ENCODE peak calls at places on chromosomes 12 and 14, in seven cellular contexts. Z is HCT116, F is GM12878, U is K562, E is SK-N-SH, X is H1, W is HepG2. P is an unnamed sample.

GRCh38 chr14:106308839-106309389 is 782.5 kb downstream of the TMEM121 start:
- DNase-seq in F (peak; percentile 83), E (peak; percentile 47), U (peak; percentile 59), X (peak; percentile 63), W (peak; percentile 35), Z (no peak), P (no peak)

GRCh38 chr14:40317690-40318089 is 885.5 kb upstream of the FBXO33 start:
- DNase-seq in E (no peak), F (no peak), Z (no peak), X (no peak), W (no peak), U (no peak), P (no peak)

GRCh38 chr12:75585309-75585708 is 73.9 kb upstream of the KRR1 start:
- DNase-seq in Z (peak; percentile 19), F (no peak), U (no peak), E (no peak), X (no peak), W (no peak), P (no peak)

GRCh38 chr12:124767075-124767821 is 96.4 kb downstream of the SCARB1 start:
- DNase-seq in U (peak; percentile 93), E (peak; percentile 95), X (peak; percentile 97), W (peak; percentile 62), Z (no peak), F (peak; percentile 67), P (peak; percentile 63)

GRCh38 chr14:80585506-80585835 is 356.1 kb downstream of the CEP128 start:
- DNase-seq in W (no peak), X (no peak), E (no peak), F (no peak), U (no peak), Z (no peak), P (no peak)

GRCh38 chr14:86799244-86799647 is 1193.7 kb downstream of the GALC start:
- DNase-seq in X (no peak), W (peak; percentile 72), U (no peak), E (no peak), F (no peak), Z (no peak), P (no peak)

GRCh38 chr12:4286228-4286627 is 12.7 kb downstream of the CCND2 start:
- DNase-seq in Z (no peak), W (no peak), F (no peak), E (no peak), U (no peak), X (no peak), P (no peak)

GRCh38 chr14:68104518-68104917 is 284.9 kb downstream of the RAD51B start:
- DNase-seq in W (peak; percentile 13), X (no peak), Z (no peak), E (no peak), F (no peak), U (no peak), P (no peak)

GRCh38 chr12:48671231-48671856 is 10.7 kb downstream of the KANSL2 start:
- DNase-seq in E (no peak), X (no peak), U (no peak), Z (no peak), F (no peak), W (no peak), P (no peak)

GRCh38 chr12:66304296-66304915 is 2.1 kb downstream of the HELB start:
- DNase-seq in E (no peak), U (no peak), X (no peak), F (no peak), W (no peak), Z (no peak), P (no peak)

GRCh38 chr12:11040162-11040561 is 9.0 kb upstream of the TAS2R31 start:
- DNase-seq in W (no peak), E (no peak), F (no peak), X (no peak), Z (no peak), U (no peak), P (no peak)

GRCh38 chr12:12645485-12645884 is 33.8 kb downstream of the CREBL2 start:
- DNase-seq in F (no peak), U (peak; percentile 45), X (no peak), W (peak; percentile 64), Z (peak; percentile 16), E (peak; percentile 34), P (no peak)

GRCh38 chr12:64968989-64969819 is 144.8 kb downstream of the TBC1D30 start:
- DNase-seq in E (no peak), F (no peak), X (no peak), U (no peak), Z (peak; percentile 16), W (peak; percentile 5), P (peak; percentile 66)

GRCh38 chr12:122006186-122006926 is 15.3 kb upstream of the BCL7A start:
- DNase-seq in W (no peak), E (no peak), X (no peak), F (no peak), Z (no peak), U (no peak), P (no peak)

GRCh38 chr12:118436986-118437385 is 60.6 kb downstream of the SUDS3 start:
- DNase-seq in F (no peak), W (no peak), E (no peak), Z (no peak), X (no peak), U (no peak), P (no peak)

GRCh38 chr12:64221656-64222010 is 463 bp downstream of the KICS2 start:
- DNase-seq in U (peak; percentile 73), F (peak; percentile 9), X (peak; percentile 91), E (peak; percentile 80), Z (peak; percentile 76), W (peak; percentile 82), P (peak; percentile 87)

GRCh38 chr14:101365329-101366158 is 195.8 kb upstream of the DIO3 start:
- DNase-seq in F (no peak), E (peak; percentile 14), W (no peak), U (no peak), X (no peak), Z (no peak), P (no peak)

GRCh38 chr12:128791395-128792322 is 32.1 kb downstream of the SLC15A4 start:
- DNase-seq in U (no peak), F (no peak), X (no peak), Z (no peak), W (no peak), E (peak; percentile 32), P (no peak)

GRCh38 chr12:54265364-54265812 is 14.5 kb downstream of the CBX5 start:
- DNase-seq in E (peak; percentile 48), W (no peak), X (no peak), U (no peak), Z (no peak), F (no peak), P (no peak)

GRCh38 chr12:54261817-54262402 is 18.0 kb downstream of the CBX5 start:
- DNase-seq in W (no peak), F (no peak), U (no peak), E (no peak), X (no peak), Z (no peak), P (no peak)

GRCh38 chr12:54259194-54260011 is 20.5 kb downstream of the CBX5 start:
- DNase-seq in U (peak; percentile 95), X (peak; percentile 89), F (peak; percentile 42), E (peak; percentile 90), W (no peak), Z (peak; percentile 72), P (peak; percentile 45)

GRCh38 chr12:54258286-54258685 is 21.6 kb downstream of the CBX5 start:
- DNase-seq in E (no peak), W (no peak), X (no peak), F (no peak), U (peak; percentile 10), Z (no peak), P (no peak)

DNA sequence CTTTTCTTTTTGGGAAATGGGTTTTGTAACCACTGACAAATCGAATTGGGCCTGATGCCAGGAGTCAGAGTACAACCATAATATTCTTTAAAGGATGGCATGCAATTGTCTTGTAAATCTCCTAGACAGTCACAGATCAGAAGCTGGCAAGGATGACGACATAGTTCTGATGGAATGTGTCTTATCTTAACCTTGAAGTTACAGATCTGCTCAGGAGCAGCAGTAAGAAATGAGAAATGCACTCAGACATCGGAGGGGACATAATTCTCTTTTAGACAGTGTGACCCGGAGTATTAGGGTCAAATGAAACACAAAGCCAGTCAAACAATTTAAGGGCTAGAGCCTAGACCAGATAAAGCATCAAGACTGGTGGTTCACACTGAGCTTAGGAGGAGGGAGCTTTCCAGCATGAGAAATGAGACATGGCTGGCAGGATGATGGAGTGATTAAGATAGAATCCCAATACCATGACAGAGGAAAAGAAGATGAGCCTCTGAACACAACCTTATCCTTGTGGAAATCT is 17.5 kb downstream of the CBX5 start:
- DNase-seq in F (no peak), W (no peak), X (no peak), E (no peak), U (no peak), Z (no peak), P (no peak)
- TF ChIP-seq JUND in F (no peak), W (no peak), X (no peak), E (peak; percentile 57), U (peak; percentile 88), Z (no peak), P (no peak)

DNA sequence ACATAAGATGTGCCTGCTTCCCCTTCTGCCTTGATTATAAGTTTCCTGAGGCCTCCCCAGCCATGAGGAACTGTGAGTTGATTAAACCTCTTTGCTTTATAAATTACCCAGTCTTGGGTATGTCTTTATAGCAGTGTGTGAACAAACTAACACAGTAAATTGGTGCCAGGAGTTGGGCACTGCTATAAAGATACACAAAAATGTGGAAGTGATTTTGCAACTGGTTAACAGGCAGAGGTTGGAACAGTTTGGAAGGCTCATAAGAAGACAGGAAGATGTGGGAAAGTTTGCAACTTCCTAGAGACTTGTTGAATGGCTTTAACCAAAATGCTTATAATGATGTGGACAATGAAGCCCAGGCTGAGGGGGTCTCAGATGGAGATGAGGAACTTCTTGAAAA is 264.1 kb downstream of the DACT1 start:
- DNase-seq in E (no peak), W (no peak), U (no peak), X (no peak), F (no peak), Z (no peak), P (no peak)
- TF ChIP-seq JUND in E (no peak), W (no peak), U (no peak), X (no peak), F (no peak), Z (no peak), P (no peak)

GRCh38 chr14:99525699-99526080 is 44.5 kb downstream of the CCNK start:
- DNase-seq in Z (no peak), W (no peak), F (no peak), E (peak; percentile 26), X (no peak), U (no peak), P (no peak)
- TF ChIP-seq JUND in Z (no peak), W (no peak), F (no peak), E (no peak), X (no peak), U (no peak), P (no peak)

GRCh38 chr12:46159239-46159901 is 109.5 kb downstream of the SLC38A1 start:
- DNase-seq in X (no peak), W (no peak), F (no peak), Z (no peak), U (no peak), E (no peak), P (no peak)

GRCh38 chr12:46164186-46164585 is 104.7 kb downstream of the SLC38A1 start:
- DNase-seq in F (no peak), Z (no peak), W (no peak), U (no peak), X (no peak), E (no peak), P (no peak)

GRCh38 chr12:46160981-46161690 is 107.7 kb downstream of the SLC38A1 start:
- DNase-seq in E (no peak), F (no peak), U (no peak), Z (no peak), W (no peak), X (no peak), P (no peak)

GRCh38 chr12:46165191-46165590 is 103.7 kb downstream of the SLC38A1 start:
- DNase-seq in Z (no peak), E (no peak), X (no peak), F (no peak), W (no peak), U (no peak), P (no peak)

GRCh38 chr12:46160081-46160980 is 108.5 kb downstream of the SLC38A1 start:
- DNase-seq in E (peak; percentile 34), U (no peak), X (no peak), W (no peak), Z (no peak), F (no peak), P (peak; percentile 14)
- TF ChIP-seq JUND in E (peak; percentile 55), U (no peak), X (no peak), W (no peak), Z (no peak), F (no peak), P (no peak)